ENCODE peak calls at places on chromosomes 1 and 21, in six cellular contexts. B is tibial artery; E is heart right ventricle; S is activated CD8-positive, alpha-beta T cell treated with anti-CD3 and anti-CD28 coated beads for 36 hours; P is cardiac fibroblast; U is AG09309. Z is an unnamed sample.

GRCh38 chr1:234108921-234109320 is 204.4 kb downstream of the SLC35F3 start:
- DNase-seq in B (no peak), E (no peak), S (no peak), P (no peak), U (no peak), Z (no peak)

GRCh38 chr1:25195835-25196234 is 36.5 kb downstream of the SYF2 start:
- DNase-seq in B (no peak), E (no peak), S (no peak), P (no peak), U (no peak), Z (no peak)

GRCh38 chr1:164838786-164839185 is 279.8 kb downstream of the PBX1 start:
- DNase-seq in B (no peak), E (no peak), S (no peak), P (no peak), U (no peak), Z (no peak)

GRCh38 chr1:26828352-26829093 is 2.0 kb downstream of the ZDHHC18 start:
- DNase-seq in B (peak), E (no peak), S (peak), P (no peak), U (no peak), Z (no peak)

GRCh38 chr21:44548922-44549321 is 2.4 kb downstream of the KRTAP10-2 start:
- DNase-seq in B (peak), E (no peak), S (no peak), P (no peak), U (no peak), Z (no peak)

GRCh38 chr1:27074175-27074780 is 61.6 kb upstream of the TENT5B start:
- DNase-seq in B (no peak), E (no peak), S (no peak), P (no peak), U (no peak), Z (no peak)

GRCh38 chr1:1165900-1166421 is 7.7 kb upstream of the TTLL10 start:
- DNase-seq in B (no peak), E (no peak), S (no peak), P (no peak), U (no peak), Z (no peak)

GRCh38 chr1:27689423-27690173 is 17.6 kb upstream of the IFI6 start:
- DNase-seq in B (no peak), E (no peak), S (peak), P (peak), U (peak), Z (peak)

GRCh38 chr1:21320410-21321107 is 30.3 kb upstream of the ECE1 start:
- DNase-seq in B (peak), E (no peak), S (no peak), P (peak), U (no peak), Z (no peak)

GRCh38 chr1:182671779-182672486 is 12.5 kb downstream of the RGS8 start:
- DNase-seq in B (no peak), E (no peak), S (no peak), P (no peak), U (no peak), Z (no peak)

GRCh38 chr1:154463512-154463990 is 38.5 kb upstream of the TDRD10 start:
- DNase-seq in B (peak), E (no peak), S (peak), P (no peak), U (no peak), Z (no peak)

GRCh38 chr1:37537378-37537777 is 16.7 kb downstream of the SNIP1 start:
- DNase-seq in B (no peak), E (no peak), S (peak), P (peak), U (no peak), Z (no peak)

GRCh38 chr1:76697361-76697760 is 169.9 kb upstream of the ST6GALNAC5 start:
- DNase-seq in B (no peak), E (no peak), S (no peak), P (no peak), U (no peak), Z (no peak)

GRCh38 chr21:45519182-45519581 is 23.1 kb downstream of the SLC19A1 start:
- DNase-seq in B (no peak), E (no peak), S (no peak), P (no peak), U (no peak), Z (no peak)

GRCh38 chr1:206486995-206487788 is 16.9 kb downstream of the IKBKE start:
- DNase-seq in B (no peak), E (no peak), S (no peak), P (no peak), U (no peak), Z (no peak)

GRCh38 chr1:153527023-153527724 is 8.6 kb downstream of the S100A6 start:
- DNase-seq in B (peak), E (no peak), S (no peak), P (no peak), U (no peak), Z (no peak)

GRCh38 chr1:28209700-28210099 is 23.1 kb downstream of the DNAJC8 start:
- DNase-seq in B (no peak), E (no peak), S (no peak), P (no peak), U (no peak), Z (no peak)

GRCh38 chr1:6930901-6931300 is 145.6 kb downstream of the CAMTA1 start:
- DNase-seq in B (no peak), E (no peak), S (no peak), P (no peak), U (no peak), Z (no peak)

GRCh38 chr1:200154069-200154767 is 126.7 kb downstream of the NR5A2 start:
- DNase-seq in B (no peak), E (no peak), S (peak), P (peak), U (no peak), Z (peak)

GRCh38 chr1:41530411-41530810 is 45.9 kb upstream of the EDN2 start:
- DNase-seq in B (peak), E (no peak), S (no peak), P (no peak), U (no peak), Z (no peak)

GRCh38 chr1:192866224-192866868 is 57.5 kb downstream of the RGS2 start:
- DNase-seq in B (no peak), E (no peak), S (no peak), P (no peak), U (no peak), Z (no peak)

GRCh38 chr1:178521241-178521640 is 8.3 kb downstream of the TEX35 start:
- DNase-seq in B (no peak), E (no peak), S (no peak), P (no peak), U (no peak), Z (no peak)

GRCh38 chr1:149962039-149962647 is 25.5 kb upstream of the MTMR11 start:
- DNase-seq in B (peak), E (no peak), S (peak), P (peak), U (peak), Z (peak)

GRCh38 chr21:36813071-36813470 is 114.2 kb downstream of the SIM2 start:
- DNase-seq in B (no peak), E (no peak), S (no peak), P (peak), U (no peak), Z (no peak)

GRCh38 chr21:30102881-30103280 is 63.7 kb downstream of the CLDN17 start:
- DNase-seq in B (no peak), E (no peak), S (no peak), P (no peak), U (no peak), Z (no peak)

GRCh38 chr1:197686702-197687355 is 88.5 kb downstream of the DENND1B start:
- DNase-seq in B (no peak), E (no peak), S (no peak), P (no peak), U (no peak), Z (no peak)

GRCh38 chr1:197685785-197686184 is 89.5 kb downstream of the DENND1B start:
- DNase-seq in B (no peak), E (no peak), S (no peak), P (peak), U (peak), Z (no peak)

GRCh38 chr1:197686231-197686630 is 89.0 kb downstream of the DENND1B start:
- DNase-seq in B (no peak), E (no peak), S (no peak), P (no peak), U (no peak), Z (no peak)

GRCh38 chr1:197683280-197683679 is 92.0 kb downstream of the DENND1B start:
- DNase-seq in B (no peak), E (no peak), S (no peak), P (no peak), U (no peak), Z (no peak)

GRCh38 chr1:197683895-197684553 is 91.3 kb downstream of the DENND1B start:
- DNase-seq in B (no peak), E (no peak), S (no peak), P (no peak), U (no peak), Z (no peak)
- TF ChIP-seq CTCF in B (no peak), E (no peak), S (no peak), P (no peak), U (no peak), Z (no peak)

GRCh38 chr1:47781171-47781959 is 215.8 kb downstream of the TRABD2B start:
- DNase-seq in B (no peak), E (no peak), S (no peak), P (no peak), U (no peak), Z (no peak)

GRCh38 chr1:47779613-47780012 is 217.6 kb downstream of the TRABD2B start:
- DNase-seq in B (no peak), E (no peak), S (no peak), P (no peak), U (no peak), Z (no peak)

GRCh38 chr1:47782414-47783165 is 214.6 kb downstream of the TRABD2B start:
- DNase-seq in B (peak), E (no peak), S (no peak), P (peak), U (no peak), Z (no peak)

GRCh38 chr1:47778280-47778679 is 218.9 kb downstream of the TRABD2B start:
- DNase-seq in B (no peak), E (no peak), S (no peak), P (no peak), U (no peak), Z (no peak)

DNA sequence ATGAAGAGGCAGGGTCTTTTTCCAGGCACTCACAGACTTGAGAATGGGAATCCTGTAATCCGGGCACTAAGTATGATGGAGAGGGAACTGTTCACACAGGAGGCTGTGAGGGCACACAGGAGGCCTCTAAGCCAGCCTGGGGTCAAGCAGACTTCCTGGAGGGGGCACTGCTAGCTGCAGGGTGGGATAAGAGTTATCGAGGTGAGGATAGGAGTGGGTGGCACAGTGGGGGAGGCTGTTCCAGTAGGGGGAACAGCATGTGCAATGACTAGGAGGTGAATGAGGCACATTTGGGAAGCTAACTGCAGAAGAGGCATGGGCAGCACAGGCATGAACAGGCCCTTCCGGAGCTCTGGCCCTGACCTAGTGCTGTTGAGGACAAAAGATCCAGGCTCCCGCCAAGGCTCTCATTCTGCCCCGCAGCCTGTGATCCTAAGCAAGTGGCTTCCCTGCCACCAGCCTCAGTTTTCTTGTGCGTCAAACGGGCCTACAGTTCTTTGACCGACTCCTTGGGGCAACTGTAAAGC is 216.7 kb downstream of the TRABD2B start:
- DNase-seq in B (no peak), E (no peak), S (no peak), P (no peak), U (no peak), Z (no peak)
- TF ChIP-seq CTCF in B (no peak), E (no peak), S (no peak), P (no peak), U (no peak), Z (no peak)

GRCh38 chr1:212284744-212285684 is at the start of gene PPP2R5A:
- DNase-seq in B (peak), E (peak), S (peak), P (peak), U (peak), Z (peak)
- TF ChIP-seq CTCF in B (no peak), E (no peak), S (peak), P (peak), U (no peak), Z (peak)

GRCh38 chr1:156491151-156491949 is 9.2 kb downstream of the MEF2D start:
- DNase-seq in B (no peak), E (no peak), S (no peak), P (no peak), U (no peak), Z (no peak)

GRCh38 chr1:156492013-156492590 is 8.5 kb downstream of the MEF2D start:
- DNase-seq in B (no peak), E (no peak), S (no peak), P (no peak), U (no peak), Z (no peak)

GRCh38 chr1:156489166-156489934 is 11.2 kb downstream of the MEF2D start:
- DNase-seq in B (no peak), E (peak), S (peak), P (no peak), U (no peak), Z (no peak)

GRCh38 chr1:156489935-156490293 is 10.7 kb downstream of the MEF2D start:
- DNase-seq in B (no peak), E (no peak), S (no peak), P (no peak), U (no peak), Z (no peak)

GRCh38 chr1:156490401-156491032 is 10.1 kb downstream of the MEF2D start:
- DNase-seq in B (no peak), E (peak), S (no peak), P (no peak), U (no peak), Z (no peak)
- TF ChIP-seq CTCF in B (peak), E (no peak), S (no peak), P (peak), U (peak), Z (no peak)

GRCh38 chr1:222233441-222234180 is 314.3 kb downstream of the HHIPL2 start:
- DNase-seq in B (no peak), E (no peak), S (no peak), P (peak), U (no peak), Z (no peak)
- TF ChIP-seq CTCF in B (no peak), E (no peak), S (no peak), P (no peak), U (no peak), Z (no peak)

GRCh38 chr1:65431111-65431705 is 10.7 kb downstream of the LEPR start:
- DNase-seq in B (no peak), E (no peak), S (no peak), P (peak), U (no peak), Z (peak)
- TF ChIP-seq CTCF in B (peak), E (peak), S (peak), P (peak), U (peak), Z (peak)

GRCh38 chr21:42006765-42007164 is 3.4 kb downstream of the ZBTB21 start:
- DNase-seq in B (no peak), E (no peak), S (no peak), P (no peak), U (no peak), Z (no peak)

GRCh38 chr21:42007541-42007940 is 2.6 kb downstream of the ZBTB21 start:
- DNase-seq in B (no peak), E (no peak), S (no peak), P (no peak), U (no peak), Z (no peak)

GRCh38 chr21:42010507-42011493 is 640 bp upstream of the ZBTB21 start:
- DNase-seq in B (no peak), E (peak), S (peak), P (peak), U (no peak), Z (peak)

GRCh38 chr21:42009831-42010506 is at the start of gene ZBTB21:
- DNase-seq in B (peak), E (peak), S (peak), P (peak), U (peak), Z (peak)

DNA sequence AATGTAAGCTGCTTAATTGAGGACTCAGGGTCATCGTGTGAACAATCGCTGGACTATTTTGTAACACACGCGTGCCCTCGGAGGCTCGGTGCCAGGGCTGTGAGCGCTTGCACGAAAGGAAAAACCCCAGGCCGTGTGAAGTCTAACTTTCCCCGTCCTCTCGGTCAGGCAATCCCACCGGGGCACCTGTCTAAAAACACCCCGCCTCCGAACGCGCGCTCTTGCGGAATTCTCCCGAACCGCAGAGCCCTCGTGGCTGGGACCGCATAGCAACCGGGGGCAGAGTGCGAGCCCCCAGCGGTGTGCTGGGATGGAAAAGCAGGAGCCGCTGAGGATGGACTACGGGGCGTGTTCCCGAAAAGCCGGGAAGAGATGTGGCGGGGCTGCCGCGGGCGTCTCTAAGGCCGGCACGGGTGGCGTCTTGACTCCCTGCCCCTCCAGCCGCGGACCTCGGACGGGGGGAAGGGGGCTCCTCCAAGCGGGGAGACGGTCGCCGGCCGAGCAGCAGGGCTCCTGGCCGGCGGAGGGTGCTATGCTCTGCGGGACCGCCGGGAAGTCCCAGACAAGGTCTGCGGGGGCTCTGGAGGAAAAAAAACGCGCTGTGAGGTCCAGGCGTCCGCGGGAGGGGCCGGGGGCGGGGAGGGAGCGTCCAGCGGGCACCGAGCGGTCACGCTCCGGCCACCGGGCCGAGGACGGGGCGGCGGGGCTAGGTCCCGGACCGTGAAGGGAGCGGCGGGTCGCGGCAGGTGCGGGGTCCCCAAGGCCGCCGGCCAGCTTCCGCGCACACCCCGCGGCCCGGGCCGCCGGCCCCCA is 936 bp downstream of the ZBTB21 start:
- DNase-seq in B (peak), E (peak), S (peak), P (peak), U (no peak), Z (peak)
- TF ChIP-seq CTCF in B (peak), E (no peak), S (no peak), P (peak), U (peak), Z (peak)

Z was measured in GM13977.